ENCODE peak calls at places on chromosomes 11 and 22, in four cellular contexts. X, M, L and Z are unnamed samples. For H3K4me1, the result is how much of the 10 kb centered on the place peaks cover.

GRCh38 chr11:82857145-82857544 is 43.1 kb downstream of the PRCP start:
- DNase-seq in X (no peak), M (no peak), L (no peak), Z (no peak)

GRCh38 chr11:133663135-133663534 is 130.8 kb upstream of the OPCML start:
- DNase-seq in X (no peak), M (no peak), L (no peak), Z (no peak)

GRCh38 chr11:34501500-34501899 is 12.1 kb downstream of the ELF5 start:
- DNase-seq in X (no peak), M (no peak), L (no peak), Z (no peak)

GRCh38 chr11:130533871-130534270 is 85.4 kb downstream of the ADAMTS15 start:
- DNase-seq in X (no peak), M (no peak), L (no peak), Z (no peak)

GRCh38 chr11:36153581-36153980 is 135.6 kb downstream of the COMMD9 start:
- DNase-seq in X (no peak), M (no peak), L (no peak), Z (no peak)

GRCh38 chr11:99368579-99368978 is 347.8 kb downstream of the CNTN5 start:
- DNase-seq in X (no peak), M (no peak), L (no peak), Z (no peak)

GRCh38 chr22:22545084-22545483 is 14.0 kb downstream of the PRAME start:
- DNase-seq in X (no peak), M (no peak), L (no peak), Z (no peak)

GRCh38 chr11:16166571-16166970 is 189.8 kb downstream of the SOX6 start:
- DNase-seq in X (no peak), M (no peak), L (no peak), Z (no peak)

GRCh38 chr22:30170126-30170525 is 76.4 kb downstream of the LIF start:
- DNase-seq in X (no peak), M (no peak), L (no peak), Z (no peak)

GRCh38 chr22:48822278-48823233 is 1005.1 kb downstream of the BRD1 start:
- DNase-seq in X (no peak), M (no peak), L (no peak), Z (no peak)

GRCh38 chr11:61955031-61955415 is 4.9 kb downstream of the BEST1 start:
- DNase-seq in X (no peak), M (peak), L (peak), Z (no peak)

GRCh38 chr11:120173771-120174170 is 35.9 kb upstream of the TRIM29 start:
- DNase-seq in X (no peak), M (no peak), L (no peak), Z (no peak)

GRCh38 chr11:108997826-108998225 is 333.0 kb downstream of the DDX10 start:
- DNase-seq in X (no peak), M (no peak), L (no peak), Z (no peak)

GRCh38 chr11:46382644-46383403 is 1.4 kb downstream of the MDK start:
- DNase-seq in X (no peak), M (no peak), L (no peak), Z (no peak)

GRCh38 chr22:44249376-44250147 is 63.2 kb downstream of the SHISAL1 start:
- DNase-seq in X (no peak), M (no peak), L (no peak), Z (no peak)

GRCh38 chr11:120023120-120023519 is 114.8 kb downstream of the TRIM29 start:
- DNase-seq in X (no peak), M (no peak), L (no peak), Z (no peak)

GRCh38 chr11:34395916-34396555 is 38.2 kb upstream of the ABTB2 start:
- DNase-seq in X (no peak), M (no peak), L (no peak), Z (no peak)

GRCh38 chr22:22787805-22788459 is 99.7 kb upstream of the IGLL5 start:
- DNase-seq in X (no peak), M (peak), L (peak), Z (peak)

GRCh38 chr22:19622061-19622441 is 92.3 kb upstream of the SEPTIN5 start:
- DNase-seq in X (peak), M (no peak), L (no peak), Z (no peak)

GRCh38 chr11:67644472-67645418 is 5.2 kb upstream of the TBX10 start:
- DNase-seq in X (no peak), M (no peak), L (no peak), Z (no peak)

GRCh38 chr11:60971520-60971919 is at the start of gene CD6:
- DNase-seq in X (no peak), M (peak), L (no peak), Z (peak)

GRCh38 chr11:129803533-129803932 is 12.1 kb upstream of the TMEM45B start:
- DNase-seq in X (no peak), M (peak), L (no peak), Z (no peak)

GRCh38 chr11:71059662-71060061 is 192.7 kb downstream of the SHANK2 start:
- DNase-seq in X (no peak), M (no peak), L (no peak), Z (no peak)

GRCh38 chr11:68043349-68044144 is 4.7 kb downstream of the TCIRG1 start:
- DNase-seq in X (no peak), M (no peak), L (no peak), Z (peak)

GRCh38 chr11:94602430-94603372 is 35.5 kb downstream of the PIWIL4 start:
- DNase-seq in X (peak), M (peak), L (peak), Z (no peak)

GRCh38 chr11:67006029-67006884 is 16.7 kb upstream of the SYT12 start:
- DNase-seq in X (no peak), M (no peak), L (no peak), Z (no peak)

GRCh38 chr11:2651826-2652237 is 48.0 kb downstream of the KCNQ1OT1 start:
- DNase-seq in X (no peak), M (no peak), L (no peak), Z (no peak)

GRCh38 chr11:70675697-70676374 is 277.5 kb downstream of the CTTN start:
- DNase-seq in X (no peak), M (peak), L (no peak), Z (no peak)

GRCh38 chr22:27998511-27999410 is 79.7 kb upstream of the PITPNB start:
- DNase-seq in X (no peak), M (no peak), L (no peak), Z (no peak)

GRCh38 chr11:17927643-17928343 is 85.1 kb downstream of the SERGEF start:
- DNase-seq in X (no peak), M (no peak), L (no peak), Z (no peak)

GRCh38 chr22:36329217-36330078 is 58.3 kb downstream of the MYH9 start:
- DNase-seq in X (no peak), M (peak), L (peak), Z (peak)

GRCh38 chr11:45930031-45930794 is 7.8 kb downstream of the LARGE2 start:
- DNase-seq in X (peak), M (peak), L (no peak), Z (peak)

GRCh38 chr11:19087658-19088057 is 27.1 kb upstream of the MRGPRX2 start:
- DNase-seq in X (no peak), M (no peak), L (no peak), Z (no peak)

GRCh38 chr11:102957953-102958352 is 2.4 kb upstream of the MMP13 start:
- DNase-seq in X (no peak), M (no peak), L (no peak), Z (no peak)

GRCh38 chr11:12526789-12527188 is 147.4 kb upstream of the TEAD1 start:
- DNase-seq in X (no peak), M (no peak), L (no peak), Z (no peak)

GRCh38 chr11:72719144-72719543 is 33.1 kb downstream of the ARAP1 start:
- DNase-seq in X (no peak), M (no peak), L (no peak), Z (no peak)

GRCh38 chr11:94424662-94425061 is 23.4 kb upstream of the GPR83 start:
- DNase-seq in X (no peak), M (no peak), L (no peak), Z (no peak)

DNA sequence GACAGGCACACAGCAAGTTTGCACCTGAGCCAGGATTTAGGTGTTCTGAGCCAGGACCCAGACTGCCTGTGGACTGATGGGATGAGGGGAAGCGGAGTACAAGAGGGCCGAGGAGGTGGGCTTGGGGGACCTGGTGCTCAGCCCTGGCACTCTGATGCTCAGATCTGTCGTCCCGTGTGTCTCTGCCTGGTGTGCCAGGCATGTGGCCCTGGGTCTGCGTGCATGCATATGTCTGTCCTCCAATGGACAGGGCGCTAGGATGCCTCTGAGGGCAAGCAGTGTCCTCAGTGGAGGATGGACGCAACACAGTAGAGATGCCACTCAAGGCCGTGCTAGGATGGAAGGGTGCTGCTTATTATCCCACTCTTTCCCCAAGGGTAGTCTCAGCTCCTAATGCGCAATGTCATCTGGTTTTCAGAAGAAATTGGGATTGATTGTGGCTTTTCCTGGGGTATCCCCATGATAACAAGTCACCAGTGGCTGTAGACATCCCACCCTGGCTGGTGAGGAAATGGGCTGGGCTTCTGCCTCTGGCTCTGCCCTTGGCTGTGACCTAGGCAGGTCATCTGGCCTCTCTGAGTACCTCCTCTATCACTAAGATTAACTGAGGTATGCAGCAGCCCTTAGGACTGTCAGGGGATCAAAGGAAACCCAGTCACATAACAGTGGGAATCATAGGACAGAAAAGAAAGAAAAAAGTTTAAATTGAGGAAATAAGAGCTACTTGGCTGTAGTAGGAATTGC is 35.7 kb upstream of the SUSD2 start:
- DNase-seq in X (no peak), M (no peak), L (no peak), Z (no peak)
- H3K4me3 ChIP-seq in X (no peak), M (no peak), L (no peak), Z (peak)

GRCh38 chr11:121374286-121374985 is 77.7 kb upstream of the SORL1 start:
- DNase-seq in X (no peak), M (no peak), L (no peak), Z (no peak)
- H3K27ac ChIP-seq in X (no peak), M (no peak), L (no peak), Z (no peak)

DNA sequence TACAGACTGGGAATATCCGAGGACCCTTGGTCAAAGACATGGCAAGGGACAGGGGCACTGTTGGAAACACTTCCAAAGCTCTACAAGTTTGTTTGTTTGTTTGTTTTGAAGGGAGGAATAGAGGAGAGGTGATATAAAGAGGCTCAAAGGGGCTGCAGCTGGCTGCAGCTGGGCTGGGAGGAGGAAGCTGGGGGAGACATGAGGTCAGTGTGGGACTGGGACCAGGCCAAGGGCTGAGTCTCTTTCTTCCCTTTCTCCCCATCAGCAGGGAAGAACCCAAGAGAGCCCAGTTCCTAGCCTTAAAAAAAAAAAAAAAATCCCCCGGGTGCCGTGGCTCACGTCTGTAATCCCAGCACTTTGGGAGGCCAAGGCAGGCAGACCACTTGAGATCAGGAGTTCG is 5.0 kb downstream of the RHOG start:
- DNase-seq in X (no peak), M (no peak), L (no peak), Z (no peak)
- H3K4me1 ChIP-seq in X (under half), M (under half), L (under half), Z (half or more)

GRCh38 chr11:128547946-128548654 is 39.3 kb downstream of the ETS1 start:
- DNase-seq in X (no peak), M (no peak), L (no peak), Z (no peak)
- H3K4me3 ChIP-seq in X (peak), M (peak), L (peak), Z (peak)